ENCODE peak calls at places on chromosome 15, in ten cellular contexts. F is Karpas-422, A is brain microvascular endothelial cell, L is A549, Z is retinal pigment epithelial cell, I is IMR-90, H is astrocyte of the spinal cord, B is right lobe of liver, E is bronchial epithelial cell, C is HepG2. S is an unnamed sample.

GRCh38 chr15:82647045-82647834 is at the start of gene CPEB1:
- DNase-seq in F (no peak), B (no peak), Z (no peak), E (no peak), C (no peak), I (peak), L (peak), A (no peak), H (peak), S (peak)

GRCh38 chr15:96349034-96349932 is 18.8 kb downstream of the NR2F2 start:
- DNase-seq in L (no peak), C (no peak), Z (no peak), I (no peak), E (no peak), B (no peak), A (peak), H (peak), F (no peak), S (no peak)

GRCh38 chr15:52382647-52383046 is 87.0 kb upstream of the MYO5C start:
- DNase-seq in F (no peak), B (no peak), E (no peak), Z (no peak), A (no peak), H (no peak), C (no peak), I (no peak), L (no peak), S (no peak)

GRCh38 chr15:65958835-65959234 is 89.5 kb downstream of the RAB11A start:
- DNase-seq in B (no peak), C (no peak), H (no peak), E (no peak), I (no peak), L (no peak), A (no peak), Z (no peak), F (no peak), S (no peak)

GRCh38 chr15:83324799-83325198 is 40.3 kb upstream of the BNC1 start:
- DNase-seq in H (no peak), C (no peak), A (no peak), Z (no peak), I (no peak), F (no peak), E (no peak), B (no peak), L (no peak), S (no peak)

GRCh38 chr15:39361497-39361896 is 219.4 kb upstream of the THBS1 start:
- DNase-seq in L (no peak), H (no peak), E (no peak), Z (no peak), A (peak), F (no peak), C (no peak), I (no peak), B (no peak), S (no peak)

GRCh38 chr15:43469867-43470266 is 23.1 kb downstream of the TP53BP1 start:
- DNase-seq in Z (no peak), C (no peak), A (peak), H (peak), E (peak), L (no peak), F (no peak), B (no peak), I (peak), S (no peak)

GRCh38 chr15:39188930-39189329 is 391.9 kb upstream of the THBS1 start:
- DNase-seq in C (peak), L (peak), I (peak), F (no peak), A (peak), Z (no peak), H (peak), E (peak), B (no peak), S (no peak)

GRCh38 chr15:90592144-90592887 is 62.6 kb downstream of the CRTC3 start:
- DNase-seq in B (no peak), F (no peak), I (peak), A (peak), H (peak), Z (no peak), L (peak), E (peak), C (peak), S (no peak)

GRCh38 chr15:48989175-48989574 is 25.5 kb upstream of the SHC4 start:
- DNase-seq in B (no peak), C (no peak), Z (no peak), I (no peak), H (no peak), E (no peak), A (no peak), L (no peak), F (no peak), S (no peak)

GRCh38 chr15:70376929-70377691 is 279.4 kb upstream of the TLE3 start:
- DNase-seq in B (peak), C (no peak), H (peak), L (no peak), E (peak), A (peak), Z (no peak), F (no peak), I (peak), S (peak)

GRCh38 chr15:99324700-99325099 is 73.4 kb downstream of the LRRC28 start:
- DNase-seq in Z (no peak), H (no peak), I (no peak), L (peak), B (no peak), A (no peak), F (no peak), E (no peak), C (no peak), S (no peak)

GRCh38 chr15:64379216-64379960 is 1.9 kb downstream of the PCLAF start:
- DNase-seq in Z (no peak), C (no peak), H (peak), A (no peak), F (no peak), B (no peak), L (no peak), E (no peak), I (no peak), S (no peak)

GRCh38 chr15:99454941-99455795 is 110.6 kb upstream of the MEF2A start:
- DNase-seq in E (peak), F (no peak), A (peak), C (peak), I (peak), H (peak), B (peak), L (peak), Z (peak), S (peak)

GRCh38 chr15:60787737-60788513 is 309.0 kb upstream of the ICE2 start:
- DNase-seq in E (no peak), A (peak), H (no peak), F (peak), C (no peak), I (no peak), B (no peak), L (peak), Z (no peak), S (no peak)

GRCh38 chr15:31158858-31159569 is 57.5 kb upstream of the TRPM1 start:
- DNase-seq in I (no peak), E (no peak), A (no peak), Z (no peak), H (no peak), F (no peak), B (peak), L (no peak), C (no peak), S (peak)

GRCh38 chr15:62783303-62783957 is 259.1 kb upstream of the TPM1 start:
- DNase-seq in B (no peak), H (peak), F (no peak), E (peak), C (no peak), A (peak), L (peak), Z (no peak), I (peak), S (no peak)

GRCh38 chr15:60400957-60401356 is 3.2 kb upstream of the ANXA2 start:
- DNase-seq in A (no peak), F (peak), I (no peak), H (no peak), C (no peak), Z (no peak), B (no peak), E (no peak), L (no peak), S (no peak)

GRCh38 chr15:81281925-81282895 is 41.7 kb downstream of the STARD5 start:
- DNase-seq in B (peak), E (no peak), I (no peak), F (no peak), A (no peak), H (no peak), C (no peak), Z (no peak), L (no peak), S (no peak)

GRCh38 chr15:93159892-93160398 is 70.9 kb upstream of the RGMA start:
- DNase-seq in H (no peak), Z (no peak), E (no peak), I (no peak), B (no peak), A (no peak), C (no peak), F (no peak), L (no peak), S (no peak)

GRCh38 chr15:60790641-60791040 is 311.7 kb upstream of the ICE2 start:
- DNase-seq in E (peak), I (no peak), B (no peak), Z (no peak), L (no peak), C (no peak), A (no peak), F (no peak), H (no peak), S (no peak)

GRCh38 chr15:45794768-45795486 is 160.1 kb downstream of the SQOR start:
- DNase-seq in B (peak), C (peak), I (no peak), E (no peak), A (no peak), L (no peak), H (no peak), F (peak), Z (no peak), S (no peak)

GRCh38 chr15:79452244-79453051 is 20.3 kb downstream of the MINAR1 start:
- DNase-seq in F (no peak), I (no peak), E (no peak), Z (no peak), C (no peak), A (no peak), B (no peak), H (no peak), L (no peak), S (no peak)

GRCh38 chr15:39413558-39413957 is 167.3 kb upstream of the THBS1 start:
- DNase-seq in Z (no peak), H (no peak), E (peak), B (no peak), F (peak), I (peak), C (no peak), L (no peak), A (no peak), S (no peak)

GRCh38 chr15:69167218-69167842 is 6.9 kb downstream of the GLCE start:
- DNase-seq in I (no peak), A (no peak), C (no peak), B (no peak), Z (no peak), H (no peak), F (no peak), L (no peak), E (no peak), S (no peak)

GRCh38 chr15:69857686-69858391 is 239.9 kb downstream of the TLE3 start:
- DNase-seq in C (no peak), H (no peak), E (no peak), Z (no peak), A (no peak), F (peak), L (no peak), B (no peak), I (no peak), S (no peak)

GRCh38 chr15:68552773-68553172 is 26.0 kb upstream of the CORO2B start:
- DNase-seq in Z (no peak), H (peak), I (peak), F (no peak), B (no peak), A (peak), E (peak), L (peak), C (no peak), S (no peak)

GRCh38 chr15:98304366-98304765 is 343.9 kb downstream of the ARRDC4 start:
- DNase-seq in A (no peak), C (no peak), B (no peak), E (no peak), Z (no peak), F (no peak), I (no peak), L (no peak), H (no peak), S (no peak)

GRCh38 chr15:31338318-31338878 is 11.8 kb downstream of the KLF13 start:
- DNase-seq in L (no peak), Z (no peak), B (no peak), E (no peak), F (peak), C (no peak), A (no peak), H (peak), I (no peak), S (no peak)

GRCh38 chr15:80068578-80068977 is 9.1 kb downstream of the ZFAND6 start:
- DNase-seq in E (no peak), B (no peak), F (no peak), L (no peak), C (no peak), H (peak), I (peak), Z (no peak), A (no peak), S (no peak)

GRCh38 chr15:67531379-67532059 is 10.6 kb downstream of the C15orf61 start:
- DNase-seq in Z (no peak), H (no peak), F (no peak), E (peak), A (peak), B (no peak), I (peak), C (no peak), L (no peak), S (no peak)

GRCh38 chr15:87764461-87765236 is 491.9 kb downstream of the NTRK3 start:
- DNase-seq in B (no peak), Z (peak), A (peak), L (peak), C (no peak), F (no peak), H (peak), E (peak), I (peak), S (no peak)

GRCh38 chr15:42371125-42371524 is 11.8 kb downstream of the CAPN3 start:
- DNase-seq in E (no peak), Z (no peak), L (peak), I (peak), C (peak), F (peak), A (peak), H (no peak), B (no peak), S (no peak)

GRCh38 chr15:64574220-64574994 is 114.0 kb downstream of the ZNF609 start:
- DNase-seq in F (peak), I (peak), H (peak), C (no peak), E (peak), B (no peak), A (peak), Z (no peak), L (no peak), S (no peak)

GRCh38 chr15:66763186-66764066 is 61.4 kb downstream of the SMAD6 start:
- DNase-seq in Z (no peak), B (peak), I (no peak), C (no peak), L (peak), H (no peak), A (no peak), E (no peak), F (no peak), S (peak)

GRCh38 chr15:68447976-68448755 is 16.2 kb upstream of the ITGA11 start:
- DNase-seq in A (no peak), Z (no peak), B (no peak), F (no peak), H (no peak), L (no peak), E (no peak), I (no peak), C (no peak), S (no peak)

GRCh38 chr15:35827156-35827555 is 281.2 kb upstream of the DPH6 start:
- DNase-seq in I (peak), B (no peak), L (no peak), A (peak), E (no peak), Z (no peak), F (no peak), C (no peak), H (no peak), S (no peak)

GRCh38 chr15:35822153-35822552 is 276.2 kb upstream of the DPH6 start:
- DNase-seq in A (no peak), E (no peak), Z (no peak), H (no peak), B (no peak), I (no peak), L (no peak), C (no peak), F (no peak), S (no peak)

GRCh38 chr15:35833590-35833989 is 287.6 kb upstream of the DPH6 start:
- DNase-seq in C (no peak), F (no peak), L (no peak), E (no peak), Z (no peak), A (no peak), H (no peak), I (no peak), B (no peak), S (no peak)

GRCh38 chr15:35827949-35828348 is 282.0 kb upstream of the DPH6 start:
- DNase-seq in A (no peak), H (no peak), L (no peak), I (no peak), F (no peak), E (no peak), Z (no peak), B (no peak), C (no peak), S (no peak)
- H3K4me3 ChIP-seq in A (no peak), H (no peak), L (no peak), I (no peak), F (no peak), E (no peak), Z (no peak), B (no peak), C (no peak), S (no peak)

GRCh38 chr15:73992594-73992898 is 451 bp upstream of the STOML1 start:
- DNase-seq in A (no peak), L (no peak), E (no peak), C (no peak), I (no peak), H (no peak), B (no peak), Z (no peak), F (no peak), S (no peak)

GRCh38 chr15:73994419-73994883 is at the start of gene PML:
- DNase-seq in E (peak), I (peak), A (peak), C (peak), Z (peak), H (peak), F (peak), L (peak), B (peak), S (peak)

GRCh38 chr15:73994912-73995622 is 551 bp downstream of the PML start:
- DNase-seq in C (no peak), A (no peak), F (peak), Z (no peak), E (no peak), I (no peak), B (peak), L (no peak), H (no peak), S (no peak)

GRCh38 chr15:73991726-73992593 is at the start of gene STOML1:
- DNase-seq in I (peak), A (peak), L (peak), Z (peak), B (peak), H (peak), F (peak), E (peak), C (peak), S (peak)

DNA sequence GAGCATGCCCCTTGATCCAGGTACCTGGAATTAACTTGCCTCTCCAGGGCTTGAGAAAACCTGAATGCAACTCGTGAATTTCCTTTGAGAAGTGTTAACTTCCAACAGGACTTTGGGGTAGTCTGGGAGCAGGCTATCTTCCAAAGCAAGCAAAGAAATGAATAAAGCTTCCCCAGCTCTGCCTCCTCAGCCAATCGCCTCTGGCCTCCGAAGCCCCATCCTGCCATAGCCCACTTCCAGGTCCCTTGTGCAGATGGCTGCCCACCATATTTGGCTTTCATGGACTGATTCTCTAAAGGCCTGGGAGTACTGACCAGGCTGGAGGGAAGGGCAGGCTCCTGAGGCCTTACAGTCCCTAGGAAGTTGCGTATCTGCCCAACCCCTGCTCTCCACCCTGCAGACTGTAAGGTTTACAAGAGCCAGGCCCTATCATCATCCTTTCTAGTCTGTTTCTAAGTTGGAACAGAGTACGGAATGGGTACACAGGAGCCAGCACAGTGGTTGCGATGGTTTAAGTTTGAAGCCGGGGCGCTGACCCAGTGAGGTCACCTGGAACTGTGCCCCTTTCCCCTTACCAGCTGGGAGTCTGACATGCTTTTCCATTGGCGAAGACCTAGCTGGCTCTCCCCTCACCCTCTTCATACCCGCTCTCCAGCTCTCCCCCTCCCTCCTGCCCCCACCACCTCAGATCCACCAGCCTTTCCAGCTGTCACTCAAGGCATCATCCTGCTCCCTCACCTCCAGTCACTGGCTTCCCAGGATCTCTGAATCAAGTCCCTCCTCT is 1.1 kb upstream of the PML start:
- DNase-seq in C (no peak), I (no peak), H (no peak), F (no peak), A (no peak), L (no peak), B (peak), Z (no peak), E (no peak), S (no peak)
- H3K4me3 ChIP-seq in C (peak), I (no peak), H (peak), F (peak), A (no peak), L (peak), B (no peak), Z (no peak), E (no peak), S (peak)

GRCh38 chr15:72493220-72493619 is 19.1 kb downstream of the ARIH1 start:
- DNase-seq in Z (no peak), F (no peak), C (no peak), L (no peak), E (no peak), I (no peak), B (no peak), H (no peak), A (no peak), S (no peak)
- H3K4me3 ChIP-seq in Z (no peak), F (no peak), C (no peak), L (no peak), E (no peak), I (no peak), B (no peak), H (no peak), A (no peak), S (no peak)

GRCh38 chr15:40955141-40955903 is 2.1 kb downstream of the CHAC1 start:
- DNase-seq in F (no peak), A (no peak), E (no peak), C (no peak), H (no peak), L (no peak), I (no peak), B (no peak), Z (no peak), S (no peak)
- H3K4me3 ChIP-seq in F (no peak), A (no peak), E (peak), C (no peak), H (no peak), L (peak), I (peak), B (no peak), Z (no peak), S (no peak)

GRCh38 chr15:101246391-101246790 is 5.5 kb downstream of the CHSY1 start:
- DNase-seq in L (no peak), H (no peak), B (no peak), I (no peak), A (no peak), C (no peak), F (no peak), Z (no peak), E (no peak), S (no peak)
- H3K4me3 ChIP-seq in L (no peak), H (no peak), B (no peak), I (no peak), A (no peak), C (no peak), F (no peak), Z (no peak), E (no peak), S (no peak)

S was measured in heart right ventricle.